ENCODE peak calls at places on chromosomes 11 and 22, in four cellular contexts. P, X, L and K are unnamed samples.

GRCh38 chr22:39444937-39445465 is 11.8 kb upstream of the MGAT3 start:
- DNase-seq in X (no peak), L (no peak), P (no peak), K (no peak)

GRCh38 chr11:116826751-116827431 is 2.8 kb upstream of the APOC3 start:
- DNase-seq in L (no peak), X (no peak), P (no peak), K (no peak)

GRCh38 chr11:37812281-37812880 is 1214.3 kb upstream of the RAG2 start:
- DNase-seq in L (no peak), X (no peak), P (no peak), K (no peak)

GRCh38 chr11:74248469-74248868 is 63.0 kb downstream of the P4HA3 start:
- DNase-seq in L (no peak), P (no peak), X (no peak), K (no peak)

GRCh38 chr11:83628622-83629347 is 342.6 kb upstream of the CCDC90B start:
- DNase-seq in P (no peak), L (no peak), X (no peak), K (no peak)

GRCh38 chr11:132576706-132577105 is 955.6 kb downstream of the OPCML start:
- DNase-seq in L (no peak), P (peak), X (peak), K (peak)

GRCh38 chr11:688681-689080 is 6.3 kb downstream of the DEAF1 start:
- DNase-seq in L (no peak), X (no peak), P (no peak), K (no peak)

GRCh38 chr22:25919452-25919851 is 177.5 kb downstream of the MYO18B start:
- DNase-seq in P (no peak), L (no peak), X (no peak), K (no peak)

GRCh38 chr11:9895016-9895415 is 231.1 kb downstream of the SWAP70 start:
- DNase-seq in X (no peak), L (no peak), P (no peak), K (peak)

GRCh38 chr11:44944853-44945235 is 5.8 kb downstream of the TP53I11 start:
- DNase-seq in X (no peak), P (no peak), L (no peak), K (no peak)

GRCh38 chr11:115446214-115446613 is 58.0 kb downstream of the CADM1 start:
- DNase-seq in L (no peak), X (no peak), P (no peak), K (no peak)

GRCh38 chr11:110529043-110529442 is 99.3 kb downstream of the FDX1 start:
- DNase-seq in P (peak), X (no peak), L (no peak), K (peak)

GRCh38 chr11:12754582-12755250 is 80.5 kb downstream of the TEAD1 start:
- DNase-seq in P (no peak), X (no peak), L (no peak), K (no peak)

GRCh38 chr11:65637794-65638317 is at the start of gene SIPA1:
- DNase-seq in P (peak), X (peak), L (peak), K (peak)

GRCh38 chr22:36846271-36846670 is 14.5 kb upstream of the NCF4 start:
- DNase-seq in L (no peak), P (no peak), X (no peak), K (no peak)

GRCh38 chr11:19673924-19674390 is 38.7 kb upstream of the NAV2 start:
- DNase-seq in P (peak), X (no peak), L (no peak), K (no peak)

GRCh38 chr22:37515902-37516301 is 3.3 kb downstream of the CARD10 start:
- DNase-seq in X (no peak), P (no peak), L (no peak), K (no peak)

GRCh38 chr11:57406337-57406904 is 16.0 kb upstream of the PRG2 start:
- DNase-seq in L (no peak), P (peak), X (no peak), K (peak)

GRCh38 chr11:33984682-33985389 is 66.7 kb upstream of the CAPRIN1 start:
- DNase-seq in X (no peak), L (no peak), P (peak), K (no peak)

GRCh38 chr22:27420817-27421361 is 380.7 kb downstream of the MN1 start:
- DNase-seq in P (peak), X (peak), L (no peak), K (peak)

GRCh38 chr11:43360361-43361032 is 1.8 kb downstream of the TTC17 start:
- DNase-seq in L (no peak), X (no peak), P (peak), K (peak)
- H3K4me3 ChIP-seq in L (peak), X (no peak), P (peak), K (no peak)

DNA sequence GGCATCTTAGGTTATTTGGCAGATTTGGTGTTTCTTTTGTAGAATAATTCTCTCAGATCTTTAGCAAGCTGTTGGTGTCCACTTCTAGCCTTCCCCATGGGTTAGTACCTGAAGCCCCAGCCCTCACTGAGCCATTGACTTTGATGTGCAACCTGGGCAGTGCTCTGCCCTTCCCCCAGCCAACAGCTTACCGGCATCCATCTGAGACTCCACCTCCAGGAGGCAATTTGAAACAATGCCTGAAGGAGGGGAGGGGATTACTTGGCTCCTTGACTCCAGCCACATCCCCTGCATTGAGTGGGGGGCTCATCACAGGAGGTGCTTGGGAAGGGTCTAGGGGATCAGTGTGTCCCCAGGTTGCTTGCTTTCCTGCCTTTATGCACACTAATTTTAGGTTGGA is 114.8 kb downstream of the TRIM29 start:
- DNase-seq in L (no peak), P (no peak), X (no peak), K (no peak)
- H3K4me3 ChIP-seq in L (no peak), P (no peak), X (no peak), K (no peak)

GRCh38 chr22:50014053-50014501 is 1.5 kb upstream of the IL17REL start:
- DNase-seq in X (no peak), L (peak), P (no peak), K (no peak)

GRCh38 chr22:50016988-50017700 is 4.6 kb upstream of the IL17REL start:
- DNase-seq in L (peak), X (no peak), P (no peak), K (no peak)

GRCh38 chr22:50016308-50016987 is 3.9 kb upstream of the IL17REL start:
- DNase-seq in L (peak), X (no peak), P (no peak), K (no peak)

GRCh38 chr22:50015451-50016307 is 3.1 kb upstream of the IL17REL start:
- DNase-seq in X (no peak), L (peak), P (no peak), K (no peak)

GRCh38 chr22:50014655-50015401 is 2.3 kb upstream of the IL17REL start:
- DNase-seq in L (peak), X (no peak), P (no peak), K (no peak)
- H3K4me3 ChIP-seq in L (no peak), X (no peak), P (no peak), K (no peak)

GRCh38 chr11:67178878-67179277 is 59.8 kb downstream of the KDM2A start:
- DNase-seq in L (no peak), P (no peak), X (no peak), K (no peak)

GRCh38 chr11:67179892-67180490 is 60.9 kb downstream of the KDM2A start:
- DNase-seq in L (peak), X (no peak), P (peak), K (no peak)

GRCh38 chr11:67177399-67178281 is 58.6 kb downstream of the KDM2A start:
- DNase-seq in L (no peak), X (no peak), P (no peak), K (no peak)

GRCh38 chr11:67174311-67174710 is 55.2 kb downstream of the KDM2A start:
- DNase-seq in X (no peak), L (no peak), P (no peak), K (no peak)

GRCh38 chr11:67178421-67178820 is 59.4 kb downstream of the KDM2A start:
- DNase-seq in P (no peak), L (no peak), X (no peak), K (no peak)
- H3K4me3 ChIP-seq in P (no peak), L (no peak), X (no peak), K (no peak)

GRCh38 chr11:107859459-107860239 is 1.1 kb upstream of the SLC35F2 start:
- DNase-seq in P (peak), L (no peak), X (no peak), K (no peak)

GRCh38 chr11:107857550-107858216 is 904 bp downstream of the SLC35F2 start:
- DNase-seq in X (no peak), L (peak), P (peak), K (peak)

GRCh38 chr11:107858217-107859070 is at the start of gene SLC35F2:
- DNase-seq in P (peak), X (peak), L (peak), K (peak)

GRCh38 chr11:107856180-107856980 is 2.2 kb downstream of the SLC35F2 start:
- DNase-seq in X (no peak), L (no peak), P (no peak), K (no peak)

GRCh38 chr11:107856981-107857517 is 1.5 kb downstream of the SLC35F2 start:
- DNase-seq in L (no peak), X (no peak), P (no peak), K (no peak)
- H3K4me3 ChIP-seq in L (peak), X (peak), P (no peak), K (no peak)